ENCODE peak calls at places on chromosomes 1 and 21, in eight cellular contexts. Q is aorta; I is heart right ventricle; N is upper lobe of right lung; P is A549; E is WTC11; J is activated CD4-positive, alpha-beta T cell treated with anti-CD3 and anti-CD28 coated beads for 36 hours; U is lower lobe of right lung. L is an unnamed sample.
A peak's percentile ranks its signal among the peaks of the same experiment; 100 is the strongest.

GRCh38 chr1:62271932-62272728 is 47.1 kb downstream of the KANK4 start:
- ATAC-seq in Q (no peak), I (no peak), N (peak; percentile 42), P (peak; percentile 34), E (peak; percentile 76), J (peak; percentile 93), U (peak; percentile 26), L (no peak)

GRCh38 chr1:198959032-198959431 is 320.2 kb downstream of the PTPRC start:
- ATAC-seq in Q (no peak), I (no peak), N (no peak), P (no peak), E (no peak), J (peak; percentile 42), U (no peak), L (no peak)

GRCh38 chr1:204445860-204446412 is 34.3 kb upstream of the PPP1R15B start:
- ATAC-seq in Q (no peak), I (no peak), N (no peak), P (peak; percentile 62), E (peak; percentile 74), J (peak; percentile 40), U (no peak), L (no peak)

GRCh38 chr1:87718241-87718950 is 389.7 kb downstream of the LMO4 start:
- ATAC-seq in Q (no peak), I (no peak), N (no peak), P (no peak), E (no peak), J (no peak), U (no peak), L (no peak)

GRCh38 chr1:185721553-185721952 is 12.6 kb upstream of the HMCN1 start:
- ATAC-seq in Q (no peak), I (no peak), N (no peak), P (no peak), E (no peak), J (no peak), U (no peak), L (no peak)

GRCh38 chr1:218969021-218969420 is 204.7 kb upstream of the LYPLAL1 start:
- ATAC-seq in Q (no peak), I (no peak), N (no peak), P (no peak), E (no peak), J (no peak), U (no peak), L (peak; percentile 46)

GRCh38 chr1:107974090-107974489 is 9.1 kb upstream of the VAV3 start:
- ATAC-seq in Q (no peak), I (no peak), N (no peak), P (no peak), E (no peak), J (no peak), U (no peak), L (no peak)

GRCh38 chr21:33411949-33412430 is 8.8 kb downstream of the IFNGR2 start:
- ATAC-seq in Q (no peak), I (peak; percentile 61), N (peak; percentile 42), P (no peak), E (no peak), J (no peak), U (no peak), L (no peak)

GRCh38 chr1:234170622-234171021 is 202.6 kb upstream of the COA6 start:
- ATAC-seq in Q (no peak), I (no peak), N (peak; percentile 30), P (no peak), E (no peak), J (peak; percentile 51), U (no peak), L (no peak)

GRCh38 chr1:110877776-110878175 is 4.8 kb downstream of the CD53 start:
- ATAC-seq in Q (no peak), I (no peak), N (no peak), P (no peak), E (no peak), J (no peak), U (no peak), L (no peak)

GRCh38 chr1:108057536-108057935 is 92.6 kb upstream of the VAV3 start:
- ATAC-seq in Q (no peak), I (no peak), N (peak; percentile 83), P (no peak), E (peak; percentile 94), J (no peak), U (peak; percentile 72), L (no peak)

GRCh38 chr1:23217421-23218115 is at the start of gene HTR1D:
- ATAC-seq in Q (no peak), I (peak; percentile 46), N (peak; percentile 51), P (peak; percentile 84), E (peak; percentile 64), J (peak; percentile 19), U (peak; percentile 37), L (no peak)